ENCODE peak calls at places on chromosomes 16 and 17, in eight cellular contexts. G is neural crest cell, B is AG10803, K is left ventricle myocardium inferior, V is psoas muscle, S is cardiac muscle cell, H is foreskin keratinocyte, I is fibroblast of pulmonary artery. T is an unnamed sample.
A peak's percentile ranks its signal among the peaks of the same experiment; 100 is the strongest.

GRCh38 chr17:39973496-39973895 is 7.1 kb upstream of the PSMD3 start:
- DNase-seq in B (peak; percentile 27), G (no peak), V (no peak), I (peak; percentile 53), S (peak; percentile 33), H (no peak), K (no peak), T (no peak)

GRCh38 chr17:66980896-66981295 is 16.4 kb downstream of the CACNG4 start:
- DNase-seq in K (no peak), B (no peak), G (no peak), V (no peak), H (no peak), I (no peak), S (no peak), T (no peak)

GRCh38 chr17:17515921-17516295 is 19.7 kb upstream of the RASD1 start:
- DNase-seq in S (peak; percentile 40), G (no peak), K (no peak), B (peak; percentile 47), H (peak; percentile 18), V (peak; percentile 21), I (peak; percentile 24), T (no peak)

GRCh38 chr16:86834451-86835035 is 256.2 kb downstream of the FOXL1 start:
- DNase-seq in H (peak; percentile 43), B (peak; percentile 35), S (peak; percentile 26), G (peak; percentile 13), K (no peak), I (peak; percentile 42), V (no peak), T (no peak)

GRCh38 chr16:79728923-79729240 is 128.3 kb upstream of the MAF start:
- DNase-seq in B (no peak), G (no peak), V (no peak), S (no peak), K (no peak), H (no peak), I (no peak), T (no peak)

GRCh38 chr17:67336859-67337258 is 29.5 kb downstream of the PSMD12 start:
- DNase-seq in K (no peak), I (no peak), G (no peak), B (no peak), H (no peak), V (no peak), S (no peak), T (no peak)

GRCh38 chr17:50265690-50266306 is 8.5 kb upstream of the TMEM92 start:
- DNase-seq in I (no peak), G (no peak), S (no peak), V (no peak), H (no peak), K (no peak), B (no peak), T (peak; percentile 5)

GRCh38 chr17:74182041-74182783 is 21.3 kb upstream of the RPL38 start:
- DNase-seq in V (no peak), B (no peak), G (no peak), H (no peak), S (no peak), I (no peak), K (no peak), T (no peak)

GRCh38 chr16:4200781-4201137 is 41.1 kb downstream of the SRL start:
- DNase-seq in S (peak; percentile 54), V (no peak), I (peak; percentile 50), K (no peak), H (peak; percentile 38), G (no peak), B (peak; percentile 69), T (no peak)

GRCh38 chr17:43611230-43611969 is 50.3 kb downstream of the MEOX1 start:
- DNase-seq in B (no peak), I (no peak), S (no peak), G (no peak), V (no peak), H (no peak), K (no peak), T (no peak)

GRCh38 chr16:86324320-86324719 is 186.0 kb upstream of the FOXF1 start:
- DNase-seq in B (no peak), I (no peak), G (no peak), K (no peak), V (no peak), H (no peak), S (no peak), T (no peak)

GRCh38 chr16:51161440-51162195 is 10.5 kb upstream of the SALL1 start:
- DNase-seq in G (no peak), I (peak; percentile 17), K (no peak), H (no peak), B (peak; percentile 46), S (no peak), V (no peak), T (no peak)

GRCh38 chr16:3182608-3183444 is 5.2 kb upstream of the OR1F1 start:
- DNase-seq in S (peak; percentile 57), V (no peak), K (no peak), H (peak; percentile 84), B (peak; percentile 46), I (peak; percentile 46), G (peak; percentile 75), T (peak; percentile 62)

GRCh38 chr16:25013751-25014499 is 1.2 kb downstream of the ARHGAP17 start:
- DNase-seq in G (no peak), I (no peak), H (no peak), B (no peak), K (no peak), V (no peak), S (no peak), T (peak; percentile 72)

GRCh38 chr16:83212301-83212841 is 585.6 kb downstream of the CDH13 start:
- DNase-seq in S (no peak), H (no peak), K (no peak), I (no peak), V (no peak), B (no peak), G (no peak), T (no peak)

GRCh38 chr17:63222655-63223054 is 223.5 kb downstream of the CYB561 start:
- DNase-seq in V (no peak), H (peak; percentile 8), I (peak; percentile 25), B (peak; percentile 3), G (no peak), K (no peak), S (peak; percentile 6), T (no peak)

GRCh38 chr17:42853004-42853403 is 2.0 kb downstream of the AOC3 start:
- DNase-seq in S (no peak), H (no peak), K (no peak), B (no peak), V (no peak), G (no peak), I (no peak), T (no peak)

GRCh38 chr17:41678907-41679739 is 9.6 kb upstream of the EIF1 start:
- DNase-seq in I (peak; percentile 60), K (no peak), G (no peak), H (peak; percentile 76), S (peak; percentile 66), V (no peak), B (peak; percentile 59), T (no peak)

GRCh38 chr16:19861069-19861468 is 23.6 kb downstream of the GPRC5B start:
- DNase-seq in I (no peak), V (no peak), H (no peak), B (no peak), S (no peak), K (no peak), G (no peak), T (no peak)

DNA sequence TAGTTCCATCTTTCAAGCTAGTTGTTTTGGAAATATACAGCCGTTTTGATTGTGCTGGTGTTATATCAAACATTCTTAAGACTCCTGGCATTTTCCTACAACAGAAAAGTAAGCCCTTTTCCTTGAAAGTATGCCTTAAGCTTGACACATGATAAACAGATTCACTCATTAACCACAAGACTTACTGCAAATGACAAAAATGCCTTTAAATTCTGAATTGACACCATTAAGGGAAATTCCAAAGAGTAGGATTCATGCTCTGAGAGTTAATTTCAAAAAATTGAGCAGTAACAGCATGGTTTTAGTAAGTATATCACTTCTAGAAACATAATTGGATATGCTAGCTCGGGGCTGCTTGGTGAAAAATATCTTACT is 8.5 kb upstream of the PHAF1 start:
- DNase-seq in B (peak; percentile 89), H (no peak), V (no peak), K (no peak), I (no peak), G (no peak), S (no peak), T (no peak)
- TF ChIP-seq CTCF in B (no peak), H (no peak), V (no peak), K (no peak), I (no peak), G (no peak), S (no peak), T (no peak)

GRCh38 chr16:29947897-29948296 is 14.0 kb upstream of the TMEM219 start:
- DNase-seq in S (no peak), B (no peak), K (no peak), I (no peak), G (no peak), V (no peak), H (no peak), T (no peak)

GRCh38 chr16:29940656-29941055 is 14.6 kb upstream of the KCTD13 start:
- DNase-seq in S (peak; percentile 64), I (peak; percentile 60), V (no peak), K (no peak), B (no peak), H (no peak), G (no peak), T (no peak)

GRCh38 chr16:29943846-29944669 is 17.8 kb upstream of the TMEM219 start:
- DNase-seq in B (peak; percentile 98), S (peak; percentile 98), G (no peak), I (peak; percentile 98), H (peak; percentile 99), V (peak; percentile 41), K (no peak), T (no peak)
- TF ChIP-seq CTCF in B (peak; percentile 57), S (peak; percentile 53), G (no peak), I (peak; percentile 52), H (peak; percentile 68), V (no peak), K (no peak), T (no peak)

GRCh38 chr17:3966720-3967363 is 2.6 kb upstream of the ATP2A3 start:
- DNase-seq in G (no peak), K (no peak), B (no peak), H (no peak), S (no peak), V (no peak), I (no peak), T (no peak)
- TF ChIP-seq CTCF in G (no peak), K (no peak), B (no peak), H (no peak), S (no peak), V (no peak), I (no peak), T (no peak)

DNA sequence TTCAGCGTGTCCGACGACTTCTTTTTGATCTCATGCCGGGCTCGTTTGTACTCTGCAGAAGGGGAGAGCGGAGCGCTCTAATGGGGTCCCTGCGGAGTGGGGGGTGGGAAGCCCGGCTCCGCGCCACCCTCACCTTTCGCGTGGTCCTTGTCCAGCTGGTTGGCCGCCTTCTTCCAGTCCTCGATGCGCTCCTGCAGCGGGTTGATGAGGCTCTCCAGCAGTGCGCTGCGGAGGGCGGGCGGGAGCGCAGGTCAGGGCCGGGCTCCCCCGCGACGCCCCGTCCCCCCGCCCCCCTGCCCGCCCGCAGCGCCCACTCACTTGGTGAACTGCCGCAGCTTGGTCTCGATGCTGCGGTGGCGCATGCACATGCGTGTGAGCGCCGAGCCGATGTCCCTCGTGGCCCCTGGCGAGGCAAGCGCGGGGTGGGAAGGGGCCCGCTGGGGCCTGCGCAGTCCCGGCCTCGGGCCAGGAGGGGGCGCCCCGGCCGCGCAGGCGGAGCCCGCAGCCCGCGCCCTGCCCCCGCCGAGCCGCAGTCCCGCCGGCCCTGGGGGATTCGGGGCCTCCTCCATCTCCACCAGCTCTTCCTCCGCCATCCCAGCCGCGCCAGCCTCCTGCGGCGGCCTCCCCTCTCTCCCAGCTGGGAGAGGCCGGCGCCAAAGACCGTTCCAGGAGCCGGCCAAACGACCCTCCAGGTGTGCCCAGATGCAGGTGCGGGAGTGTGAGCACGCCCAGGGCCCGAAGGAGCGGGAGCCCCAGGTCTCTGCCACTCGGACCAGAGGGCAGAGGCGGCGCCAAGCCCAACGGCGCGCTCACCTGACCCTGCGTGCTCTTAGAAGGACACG is 6.0 kb downstream of the MTSS2 start:
- DNase-seq in I (no peak), G (no peak), B (no peak), H (no peak), V (peak; percentile 47), K (peak; percentile 45), S (peak; percentile 37), T (peak; percentile 74)
- TF ChIP-seq CTCF in I (peak; percentile 4), G (peak; percentile 64), B (no peak), H (peak; percentile 68), V (peak; percentile 58), K (peak; percentile 77), S (peak; percentile 37), T (no peak)

T was measured in GM20000.